ENCODE peak calls at places on chromosomes 3 and 15, in six cellular contexts. L is A549, S is tibial nerve, W is Peyer's patch, U is hepatocyte, N is astrocyte of the spinal cord. R is an unnamed sample.
A peak's percentile ranks its signal among the peaks of the same experiment; 100 is the strongest.

GRCh38 chr3:32868719-32869512 is 51.1 kb downstream of the TRIM71 start:
- DNase-seq in U (no peak), S (no peak), L (no peak), N (no peak), W (no peak), R (no peak)

GRCh38 chr3:134392336-134392983 is 18.2 kb upstream of the AMOTL2 start:
- DNase-seq in L (no peak), U (no peak), S (peak; percentile 73), N (no peak), W (no peak), R (peak; percentile 84)

GRCh38 chr3:107632576-107632975 is 109.8 kb downstream of the BBX start:
- DNase-seq in W (no peak), L (no peak), N (no peak), U (no peak), S (no peak), R (no peak)

GRCh38 chr3:47008258-47008671 is 28.8 kb downstream of the NBEAL2 start:
- DNase-seq in L (no peak), N (no peak), U (no peak), S (no peak), W (peak; percentile 45), R (no peak)

GRCh38 chr15:68210821-68211655 is 5.9 kb upstream of the CALML4 start:
- DNase-seq in W (peak; percentile 73), L (peak; percentile 72), S (peak; percentile 51), N (peak; percentile 46), U (peak; percentile 70), R (peak; percentile 61)

GRCh38 chr15:85825719-85826118 is 31.0 kb upstream of the KLHL25 start:
- DNase-seq in N (no peak), U (no peak), W (no peak), S (no peak), L (no peak), R (no peak)

GRCh38 chr3:116340680-116341216 is 104.5 kb downstream of the LSAMP start:
- DNase-seq in U (no peak), N (no peak), S (no peak), W (no peak), L (no peak), R (no peak)

GRCh38 chr15:76208084-76208785 is 103.0 kb downstream of the ETFA start:
- DNase-seq in N (no peak), U (no peak), W (no peak), L (no peak), S (no peak), R (no peak)

GRCh38 chr3:90007786-90008499 is 900.5 kb downstream of the EPHA3 start:
- DNase-seq in L (no peak), S (peak; percentile 9), W (no peak), U (no peak), N (peak; percentile 10), R (peak; percentile 94)

GRCh38 chr3:43304126-43304525 is 17.8 kb downstream of the SNRK start:
- DNase-seq in S (no peak), W (no peak), N (no peak), L (no peak), U (no peak), R (no peak)

GRCh38 chr3:121642601-121643314 is 17.9 kb downstream of the HCLS1 start:
- DNase-seq in S (no peak), U (no peak), W (no peak), L (no peak), N (no peak), R (no peak)

GRCh38 chr3:122918576-122919290 is 108.8 kb downstream of the SEMA5B start:
- DNase-seq in S (no peak), W (no peak), U (peak; percentile 57), L (no peak), N (no peak), R (peak; percentile 11)

GRCh38 chr3:42814914-42815507 is 5.8 kb downstream of the ACKR2 start:
- DNase-seq in L (no peak), N (no peak), S (no peak), W (peak; percentile 60), U (peak; percentile 27), R (no peak)

GRCh38 chr15:42355291-42355690 is 4.0 kb upstream of the CAPN3 start:
- DNase-seq in N (no peak), L (no peak), W (no peak), U (no peak), S (no peak), R (no peak)

GRCh38 chr3:139756529-139757103 is 78.8 kb upstream of the NMNAT3 start:
- DNase-seq in N (no peak), U (no peak), S (no peak), W (no peak), L (no peak), R (no peak)

GRCh38 chr15:65365229-65365628 is 12.6 kb downstream of the IGDCC3 start:
- DNase-seq in N (no peak), U (no peak), W (no peak), S (no peak), L (no peak), R (no peak)

GRCh38 chr15:37028609-37029287 is 71.6 kb downstream of the MEIS2 start:
- DNase-seq in N (no peak), W (no peak), L (no peak), U (no peak), S (no peak), R (peak; percentile 75)

GRCh38 chr15:68053001-68053400 is 1.1 kb upstream of the PIAS1 start:
- DNase-seq in S (no peak), L (no peak), W (no peak), U (no peak), N (no peak), R (no peak)

GRCh38 chr3:59839810-59840515 is 790.1 kb upstream of the CFAP20DC start:
- DNase-seq in N (no peak), W (no peak), L (no peak), S (no peak), U (no peak), R (no peak)

GRCh38 chr15:80242132-80242769 is 9.8 kb downstream of the CTXND1 start:
- DNase-seq in W (peak; percentile 46), L (peak; percentile 45), N (no peak), U (peak; percentile 38), S (no peak), R (peak; percentile 44)

GRCh38 chr3:17865626-17866025 is 123.2 kb upstream of the TBC1D5 start:
- DNase-seq in L (no peak), W (no peak), N (no peak), U (no peak), S (no peak), R (no peak)

GRCh38 chr3:108849075-108849474 is 26.5 kb downstream of the TRAT1 start:
- DNase-seq in S (no peak), W (no peak), U (no peak), L (no peak), N (no peak), R (no peak)

GRCh38 chr15:58690703-58691102 is 58.8 kb downstream of the ADAM10 start:
- DNase-seq in L (no peak), U (no peak), N (no peak), S (no peak), W (peak; percentile 46), R (no peak)

GRCh38 chr15:35874260-35874905 is 328.4 kb upstream of the DPH6 start:
- DNase-seq in W (no peak), L (peak; percentile 22), S (peak; percentile 35), U (peak; percentile 23), N (peak; percentile 73), R (peak; percentile 92)

GRCh38 chr3:66817946-66818557 is 180.1 kb upstream of the KBTBD8 start:
- DNase-seq in S (no peak), L (no peak), N (no peak), W (no peak), U (no peak), R (no peak)

GRCh38 chr3:151387443-151388241 is 3.1 kb upstream of the P2RY12 start:
- DNase-seq in S (no peak), L (no peak), N (no peak), W (no peak), U (no peak), R (no peak)

GRCh38 chr3:45055032-45055410 is 28.9 kb downstream of the CLEC3B start:
- DNase-seq in L (no peak), U (no peak), N (peak; percentile 79), W (no peak), S (no peak), R (peak; percentile 85)

DNA sequence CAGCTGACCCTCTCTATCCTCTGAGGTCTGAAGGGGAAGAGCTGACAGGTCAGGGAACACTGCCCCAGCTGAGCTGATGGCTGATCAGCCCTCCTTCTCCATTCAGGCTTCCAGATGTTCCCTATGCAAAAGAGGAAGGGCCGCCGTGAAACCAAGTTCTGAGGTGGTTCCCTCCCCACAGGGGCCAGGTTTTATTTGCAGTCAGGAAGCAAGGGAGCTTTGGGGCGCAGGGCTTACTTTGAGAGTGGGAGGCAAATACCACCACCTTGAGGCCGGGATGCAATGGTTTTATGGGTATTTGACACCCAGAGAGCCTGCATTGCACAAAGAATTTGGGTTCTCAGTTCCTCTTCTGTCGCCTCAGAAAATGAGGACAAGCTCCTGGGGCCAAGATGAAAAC is 186.9 kb downstream of the ARRDC4 start:
- DNase-seq in N (no peak), L (no peak), U (no peak), W (no peak), S (no peak), R (no peak)
- TF ChIP-seq CTCF in N (no peak), L (no peak), U (no peak), W (no peak), S (no peak), R (no peak)

DNA sequence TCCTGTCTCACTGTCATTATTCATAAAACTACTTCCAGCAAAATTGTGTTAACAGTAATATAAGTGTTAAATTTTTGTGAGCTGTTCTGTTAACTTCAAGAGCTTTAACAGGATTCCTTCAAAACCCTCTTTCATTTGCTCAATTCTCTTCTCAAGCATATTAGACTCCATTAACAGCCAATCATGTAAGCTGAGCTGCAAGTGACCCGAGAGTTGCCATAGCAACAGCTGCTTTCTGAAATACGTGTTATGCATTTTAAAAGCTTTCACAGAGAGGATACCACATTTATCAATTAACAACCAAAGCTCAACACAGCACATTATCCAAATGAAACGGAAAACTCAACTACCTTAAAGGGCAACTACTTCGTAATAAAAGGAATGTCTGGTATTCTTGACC is 92.9 kb downstream of the STAG1 start:
- DNase-seq in S (no peak), L (no peak), U (peak; percentile 36), N (peak; percentile 82), W (no peak), R (peak; percentile 77)
- H3K4me3 ChIP-seq in S (no peak overlapping the region), L (no peak overlapping the region), U (no peak overlapping the region), N (no peak overlapping the region), W (no peak overlapping the region), R (no peak overlapping the region)

GRCh38 chr3:72536206-72536887 is 311.9 kb downstream of the SHQ1 start:
- DNase-seq in U (no peak), W (no peak), L (no peak), N (no peak), S (no peak), R (no peak)
- TF ChIP-seq CTCF in U (no peak), W (no peak), L (no peak), N (no peak), S (no peak), R (no peak)

DNA sequence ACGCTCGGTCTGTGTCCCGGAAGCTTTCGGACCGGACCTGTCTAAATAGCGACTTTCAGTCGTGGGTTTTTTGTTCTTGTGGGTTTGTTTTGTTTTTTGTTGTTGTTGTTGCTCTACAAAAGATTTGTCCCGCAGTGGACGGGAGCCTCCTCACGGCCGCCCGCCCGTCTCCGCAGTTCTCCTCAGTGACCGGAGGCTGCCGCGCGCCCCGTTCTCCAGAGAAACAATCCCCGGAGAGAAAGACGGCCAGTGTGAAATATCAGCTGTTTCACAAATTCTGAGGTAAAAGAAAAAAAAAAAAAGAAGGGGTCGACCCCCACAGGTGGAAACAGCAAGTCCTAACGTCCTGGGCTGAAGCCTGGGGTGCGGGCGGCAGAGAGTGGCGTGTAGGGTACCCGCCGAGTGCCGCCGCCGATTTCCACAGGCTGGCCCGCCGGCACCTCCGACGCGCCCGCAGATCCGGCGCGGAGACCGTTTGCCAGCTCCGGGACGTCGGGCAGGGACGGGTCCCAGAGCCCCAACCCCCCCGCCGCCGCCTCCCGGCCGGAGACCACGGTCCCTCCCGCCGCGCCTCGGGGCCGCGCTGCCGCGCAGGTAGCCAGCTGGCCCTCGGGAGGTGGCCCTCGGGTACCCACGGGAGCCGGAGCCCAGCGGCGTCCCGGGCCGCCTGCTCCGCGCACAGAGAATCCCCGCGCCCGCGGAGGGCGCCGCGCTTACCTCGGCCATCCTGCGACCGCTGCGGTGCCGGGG is 476 bp downstream of the BNC1 start:
- DNase-seq in L (no peak), U (peak; percentile 16), N (peak; percentile 53), W (no peak), S (no peak), R (peak; percentile 52)
- H3K4me3 ChIP-seq in L (peak overlapping the region; percentile 40), U (peak overlapping the region; percentile 72), N (peak overlapping the region; percentile 55), W (peak overlapping the region; percentile 36), S (peak overlapping the region; percentile 50), R (peak overlapping the region; percentile 66)